ENCODE peak calls at places on chromosome 13, in nine cellular contexts. L is AG09319; W is stimulated activated CD4-positive, alpha-beta T cell treated with anti-CD3 and anti-CD28 coated beads, Interleukin-15, amount 100 ng/mL, for 24 hours; R is NCI-H82; T is mucosa of descending colon; K is activated CD4-positive, alpha-beta T cell treated with anti-CD3 and anti-CD28 coated beads for 4 hours; H is RWPE1; N is WTC11; Q is NCI-H2171 treated with DMSO at 0.1 percent for 48 hours. I is an unnamed sample.

GRCh38 chr13:76038920-76039716 is 403.0 kb downstream of the LMO7 start:
- DNase-seq in L (no peak), W (no peak), R (no peak), T (no peak), K (no peak), H (no peak), N (peak; percentile 31), Q (no peak), I (peak; percentile 20)

GRCh38 chr13:33757713-33758112 is 60.2 kb upstream of the RFC3 start:
- DNase-seq in L (no peak), W (no peak), R (no peak), T (no peak), K (no peak), H (no peak), N (no peak), Q (no peak), I (peak; percentile 34)

GRCh38 chr13:41017153-41017552 is 2.0 kb downstream of the ELF1 start:
- DNase-seq in L (no peak), W (peak; percentile 26), R (peak; percentile 6), T (peak; percentile 50), K (no peak), H (no peak), N (no peak), Q (no peak), I (peak; percentile 60)

GRCh38 chr13:39776439-39776838 is 121.0 kb downstream of the COG6 start:
- DNase-seq in L (no peak), W (peak; percentile 20), R (no peak), T (no peak), K (no peak), H (no peak), N (no peak), Q (no peak), I (no peak)

GRCh38 chr13:93147946-93148345 is 78.7 kb upstream of the GPC6 start:
- DNase-seq in L (no peak), W (no peak), R (no peak), T (no peak), K (no peak), H (no peak), N (no peak), Q (no peak), I (no peak)

GRCh38 chr13:77513719-77514335 is 21.7 kb upstream of the SCEL start:
- DNase-seq in L (no peak), W (no peak), R (no peak), T (no peak), K (no peak), H (no peak), N (no peak), Q (no peak), I (no peak)

GRCh38 chr13:54210397-54211050 is 1181.9 kb downstream of the OLFM4 start:
- DNase-seq in L (no peak), W (no peak), R (no peak), T (no peak), K (no peak), H (peak; percentile 62), N (no peak), Q (peak; percentile 13), I (peak; percentile 6)

GRCh38 chr13:97142452-97142851 is 79.7 kb upstream of the MBNL2 start:
- DNase-seq in L (no peak), W (no peak), R (no peak), T (peak; percentile 82), K (no peak), H (no peak), N (peak; percentile 30), Q (no peak), I (no peak)

GRCh38 chr13:41411060-41411459 is 46.3 kb upstream of the RGCC start:
- DNase-seq in L (no peak), W (no peak), R (no peak), T (no peak), K (no peak), H (no peak), N (no peak), Q (no peak), I (no peak)

GRCh38 chr13:27868639-27869435 is 51.0 kb upstream of the PDX1 start:
- DNase-seq in L (no peak), W (no peak), R (no peak), T (peak; percentile 20), K (no peak), H (peak; percentile 20), N (no peak), Q (no peak), I (peak; percentile 2)

GRCh38 chr13:27171244-27171829 is at the start of gene USP12:
- DNase-seq in L (no peak), W (peak; percentile 52), R (peak; percentile 82), T (no peak), K (peak; percentile 48), H (no peak), N (peak; percentile 67), Q (peak; percentile 44), I (peak; percentile 71)

GRCh38 chr13:23817136-23817535 is 72.1 kb downstream of the MIPEP start:
- DNase-seq in L (no peak), W (no peak), R (no peak), T (no peak), K (no peak), H (no peak), N (no peak), Q (no peak), I (no peak)

I was measured in NCI-H69.